ENCODE peak calls at places on chromosomes 12 and 14, in six cellular contexts. One of them, this sample, is unnamed.
A peak's percentile ranks its signal among the peaks of the same experiment; 100 is the strongest.

GRCh38 chr12:12668005-12668404 is 28.0 kb downstream of the GPR19 start:
- DNase-seq in A549: no peak
- DNase-seq in tibial nerve: no peak
- DNase-seq in IMR-90: no peak
- DNase-seq in ovary: no peak
- DNase-seq in Peyer's patch: no peak
- DNase-seq in this sample: no peak

GRCh38 chr14:94001501-94002396 is 4.6 kb downstream of the CCDC197 start:
- DNase-seq in Peyer's patch: peak; percentile 84
- DNase-seq in IMR-90: peak; percentile 67
- DNase-seq in ovary: peak; percentile 57
- DNase-seq in tibial nerve: peak; percentile 22
- DNase-seq in A549: peak; percentile 83
- DNase-seq in this sample: peak; percentile 64

GRCh38 chr12:58588771-58589170 is 331.5 kb downstream of the LRIG3 start:
- DNase-seq in Peyer's patch: no peak
- DNase-seq in ovary: no peak
- DNase-seq in A549: no peak
- DNase-seq in IMR-90: peak; percentile 81
- DNase-seq in tibial nerve: no peak
- DNase-seq in this sample: no peak

GRCh38 chr14:83816755-83817154 is 1713.2 kb upstream of the FLRT2 start:
- DNase-seq in A549: no peak
- DNase-seq in Peyer's patch: no peak
- DNase-seq in tibial nerve: no peak
- DNase-seq in IMR-90: peak; percentile 74
- DNase-seq in ovary: no peak
- DNase-seq in this sample: no peak

GRCh38 chr14:104758981-104759975 is 6.3 kb downstream of the SIVA1 start:
- DNase-seq in A549: no peak
- DNase-seq in Peyer's patch: no peak
- DNase-seq in tibial nerve: no peak
- DNase-seq in IMR-90: no peak
- DNase-seq in ovary: no peak
- DNase-seq in this sample: no peak

GRCh38 chr12:80168936-80169335 is 69.6 kb downstream of the OTOGL start:
- DNase-seq in ovary: no peak
- DNase-seq in IMR-90: no peak
- DNase-seq in A549: no peak
- DNase-seq in tibial nerve: no peak
- DNase-seq in Peyer's patch: no peak
- DNase-seq in this sample: no peak

GRCh38 chr12:44286336-44286735 is 450.5 kb downstream of the TMEM117 start:
- DNase-seq in ovary: no peak
- DNase-seq in tibial nerve: no peak
- DNase-seq in Peyer's patch: no peak
- DNase-seq in A549: no peak
- DNase-seq in IMR-90: peak; percentile 35
- DNase-seq in this sample: no peak

GRCh38 chr14:69610020-69610858 is 1.2 kb upstream of the SUSD6 start:
- DNase-seq in A549: no peak
- DNase-seq in tibial nerve: no peak
- DNase-seq in ovary: no peak
- DNase-seq in IMR-90: no peak
- DNase-seq in Peyer's patch: peak; percentile 65
- DNase-seq in this sample: no peak

GRCh38 chr12:123892853-123893252 is 79.8 kb downstream of the CCDC92 start:
- DNase-seq in tibial nerve: no peak
- DNase-seq in IMR-90: no peak
- DNase-seq in ovary: no peak
- DNase-seq in A549: no peak
- DNase-seq in Peyer's patch: no peak
- DNase-seq in this sample: no peak

GRCh38 chr12:92961949-92962348 is 32.9 kb upstream of the EEA1 start:
- DNase-seq in Peyer's patch: no peak
- DNase-seq in tibial nerve: no peak
- DNase-seq in A549: no peak
- DNase-seq in ovary: no peak
- DNase-seq in IMR-90: peak; percentile 27
- DNase-seq in this sample: peak; percentile 51

GRCh38 chr14:69886843-69887242 is 7.6 kb downstream of the SMOC1 start:
- DNase-seq in Peyer's patch: no peak
- DNase-seq in tibial nerve: no peak
- DNase-seq in ovary: no peak
- DNase-seq in A549: no peak
- DNase-seq in IMR-90: peak; percentile 85
- DNase-seq in this sample: no peak

GRCh38 chr14:78978896-78979295 is 808.7 kb downstream of the NRXN3 start:
- DNase-seq in tibial nerve: no peak
- DNase-seq in ovary: no peak
- DNase-seq in A549: no peak
- DNase-seq in Peyer's patch: no peak
- DNase-seq in IMR-90: no peak
- DNase-seq in this sample: no peak

GRCh38 chr12:55737581-55738112 is 5.3 kb upstream of the GDF11 start:
- DNase-seq in A549: no peak
- DNase-seq in IMR-90: no peak
- DNase-seq in ovary: no peak
- DNase-seq in Peyer's patch: peak; percentile 45
- DNase-seq in tibial nerve: no peak
- DNase-seq in this sample: no peak

GRCh38 chr14:54256156-54256555 is 140.7 kb upstream of the CDKN3 start:
- DNase-seq in A549: no peak
- DNase-seq in ovary: no peak
- DNase-seq in Peyer's patch: no peak
- DNase-seq in IMR-90: no peak
- DNase-seq in tibial nerve: no peak
- DNase-seq in this sample: no peak

GRCh38 chr14:91286530-91286937 is 42.0 kb upstream of the GPR68 start:
- DNase-seq in IMR-90: peak; percentile 62
- DNase-seq in ovary: peak; percentile 74
- DNase-seq in Peyer's patch: peak; percentile 93
- DNase-seq in tibial nerve: peak; percentile 69
- DNase-seq in A549: peak; percentile 88
- DNase-seq in this sample: peak; percentile 61

GRCh38 chr12:116346751-116347150 is 69.3 kb upstream of the MED13L start:
- DNase-seq in tibial nerve: no peak
- DNase-seq in ovary: peak; percentile 30
- DNase-seq in Peyer's patch: peak; percentile 42
- DNase-seq in A549: peak; percentile 48
- DNase-seq in IMR-90: peak; percentile 94
- DNase-seq in this sample: peak; percentile 56

GRCh38 chr12:101884174-101884573 is 6.8 kb downstream of the DRAM1 start:
- DNase-seq in IMR-90: no peak
- DNase-seq in tibial nerve: no peak
- DNase-seq in Peyer's patch: no peak
- DNase-seq in A549: no peak
- DNase-seq in ovary: no peak
- DNase-seq in this sample: no peak

GRCh38 chr12:112843272-112843671 is 51.7 kb downstream of the RPH3A start:
- DNase-seq in IMR-90: no peak
- DNase-seq in ovary: no peak
- DNase-seq in Peyer's patch: no peak
- DNase-seq in A549: no peak
- DNase-seq in tibial nerve: no peak
- DNase-seq in this sample: no peak

GRCh38 chr14:95222151-95222631 is 64.9 kb upstream of the DICER1 start:
- DNase-seq in ovary: no peak
- DNase-seq in Peyer's patch: no peak
- DNase-seq in IMR-90: peak; percentile 38
- DNase-seq in tibial nerve: peak; percentile 43
- DNase-seq in A549: no peak
- DNase-seq in this sample: peak; percentile 15

GRCh38 chr12:14810953-14811483 is 3.0 kb downstream of the SMCO3 start:
- DNase-seq in ovary: no peak
- DNase-seq in IMR-90: peak; percentile 33
- DNase-seq in A549: peak; percentile 38
- DNase-seq in Peyer's patch: no peak
- DNase-seq in tibial nerve: no peak
- DNase-seq in this sample: no peak

GRCh38 chr12:49369723-49370145 is 2.5 kb downstream of the SPATS2 start:
- DNase-seq in ovary: peak; percentile 40
- DNase-seq in Peyer's patch: peak; percentile 63
- DNase-seq in A549: peak; percentile 76
- DNase-seq in IMR-90: peak; percentile 54
- DNase-seq in tibial nerve: no peak
- DNase-seq in this sample: no peak

GRCh38 chr14:22886500-22887259 is 3.7 kb downstream of the REM2 start:
- DNase-seq in tibial nerve: peak; percentile 51
- DNase-seq in ovary: peak; percentile 80
- DNase-seq in IMR-90: peak; percentile 13
- DNase-seq in Peyer's patch: peak; percentile 92
- DNase-seq in A549: peak; percentile 66
- DNase-seq in this sample: no peak

GRCh38 chr12:116592731-116593130 is 33.5 kb downstream of the MAP1LC3B2 start:
- DNase-seq in Peyer's patch: no peak
- DNase-seq in A549: no peak
- DNase-seq in IMR-90: no peak
- DNase-seq in ovary: no peak
- DNase-seq in tibial nerve: no peak
- DNase-seq in this sample: no peak

GRCh38 chr12:6605425-6606330 is 1.5 kb downstream of the CHD4 start:
- DNase-seq in A549: peak; percentile 36
- DNase-seq in tibial nerve: no peak
- DNase-seq in IMR-90: peak; percentile 37
- DNase-seq in ovary: no peak
- DNase-seq in Peyer's patch: no peak
- DNase-seq in this sample: peak; percentile 28

DNA sequence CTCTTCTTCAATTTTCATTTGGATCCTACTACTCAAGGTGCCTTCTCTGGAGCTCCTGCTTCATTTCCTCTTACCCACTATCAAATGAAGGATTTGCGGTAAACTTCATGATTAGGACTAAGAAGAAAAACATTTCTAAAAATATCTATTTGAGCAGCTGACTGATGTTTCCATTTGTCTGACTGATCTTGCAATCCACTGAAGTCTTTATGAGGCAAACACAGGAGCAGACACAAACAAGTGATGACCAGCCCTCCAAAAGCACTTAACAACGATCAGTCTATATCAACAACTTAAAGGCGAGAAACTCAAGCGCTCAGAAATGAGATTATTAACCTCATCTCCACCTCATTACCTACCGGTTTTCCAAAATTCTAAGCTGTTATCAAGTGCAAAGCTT is 26.2 kb downstream of the OSBPL8 start:
- DNase-seq in A549: no peak
- DNase-seq in tibial nerve: no peak
- DNase-seq in ovary: no peak
- DNase-seq in Peyer's patch: no peak
- DNase-seq in IMR-90: no peak
- DNase-seq in this sample: no peak
- TF ChIP-seq POLR2A in A549: no peak
- TF ChIP-seq POLR2A in tibial nerve: no peak
- TF ChIP-seq POLR2A in ovary: no peak
- TF ChIP-seq POLR2A in Peyer's patch: no peak
- TF ChIP-seq POLR2A in IMR-90: no peak
- TF ChIP-seq POLR2A in this sample: no peak

GRCh38 chr14:67533754-67534085 is 630 bp downstream of the PLEKHH1 start:
- DNase-seq in ovary: no peak
- DNase-seq in tibial nerve: no peak
- DNase-seq in Peyer's patch: peak; percentile 53
- DNase-seq in A549: no peak
- DNase-seq in IMR-90: no peak
- DNase-seq in this sample: no peak
- TF ChIP-seq POLR2A in ovary: no peak
- TF ChIP-seq POLR2A in tibial nerve: no peak
- TF ChIP-seq POLR2A in Peyer's patch: no peak
- TF ChIP-seq POLR2A in A549: no peak
- TF ChIP-seq POLR2A in IMR-90: no peak
- TF ChIP-seq POLR2A in this sample: no peak

DNA sequence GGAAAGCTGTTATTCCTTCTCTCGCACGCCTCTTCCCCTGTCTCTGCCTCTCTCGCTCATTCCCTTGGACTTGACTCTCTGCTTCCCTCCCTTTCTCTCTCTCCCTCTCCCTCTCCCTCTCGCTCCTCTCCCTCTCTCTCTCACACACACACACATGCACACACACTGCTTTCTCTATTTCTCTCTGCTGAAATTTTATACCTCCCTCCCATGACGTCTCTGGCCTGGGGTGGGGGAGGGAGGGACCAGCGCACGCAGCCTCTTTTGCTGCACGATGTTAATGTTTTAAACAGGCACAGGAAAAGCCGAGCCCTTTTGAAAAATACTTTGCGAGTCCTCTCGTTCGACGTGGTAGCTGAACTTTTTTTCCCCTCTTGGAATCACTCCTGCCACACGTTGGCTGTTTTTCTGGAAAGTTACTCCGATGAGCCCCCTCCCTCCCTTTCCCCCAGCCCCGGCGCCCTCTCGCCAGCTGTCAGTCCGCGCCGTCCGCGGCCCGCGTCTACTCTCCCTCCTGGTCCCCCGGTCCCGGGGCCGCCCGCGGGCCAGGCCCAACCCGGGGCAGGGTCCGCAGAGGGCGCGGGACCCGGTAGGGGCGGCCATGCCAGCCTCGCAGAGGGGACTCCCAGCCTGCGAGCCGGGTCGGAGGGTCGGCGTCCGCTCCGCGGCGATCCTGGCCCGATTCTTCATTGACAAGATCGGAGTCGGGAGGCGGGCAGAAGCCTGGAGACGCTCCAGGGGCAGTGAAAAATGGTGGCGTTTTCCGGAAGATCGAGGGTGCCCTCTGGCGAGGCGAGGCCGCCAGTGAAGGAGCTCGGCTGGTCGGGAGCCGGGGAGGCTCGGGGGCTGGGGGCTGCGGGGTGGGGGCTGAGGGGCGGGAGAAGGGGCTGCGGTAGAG is at the start of gene TGFB3:
- DNase-seq in IMR-90: peak; percentile 93
- DNase-seq in ovary: peak; percentile 92
- DNase-seq in tibial nerve: peak; percentile 76
- DNase-seq in Peyer's patch: peak; percentile 91
- DNase-seq in A549: peak; percentile 70
- DNase-seq in this sample: peak; percentile 57
- TF ChIP-seq POLR2A in IMR-90: peak; percentile 75
- TF ChIP-seq POLR2A in ovary: peak; percentile 74
- TF ChIP-seq POLR2A in tibial nerve: peak; percentile 49
- TF ChIP-seq POLR2A in Peyer's patch: peak; percentile 48
- TF ChIP-seq POLR2A in A549: no peak
- TF ChIP-seq POLR2A in this sample: peak; percentile 21

DNA sequence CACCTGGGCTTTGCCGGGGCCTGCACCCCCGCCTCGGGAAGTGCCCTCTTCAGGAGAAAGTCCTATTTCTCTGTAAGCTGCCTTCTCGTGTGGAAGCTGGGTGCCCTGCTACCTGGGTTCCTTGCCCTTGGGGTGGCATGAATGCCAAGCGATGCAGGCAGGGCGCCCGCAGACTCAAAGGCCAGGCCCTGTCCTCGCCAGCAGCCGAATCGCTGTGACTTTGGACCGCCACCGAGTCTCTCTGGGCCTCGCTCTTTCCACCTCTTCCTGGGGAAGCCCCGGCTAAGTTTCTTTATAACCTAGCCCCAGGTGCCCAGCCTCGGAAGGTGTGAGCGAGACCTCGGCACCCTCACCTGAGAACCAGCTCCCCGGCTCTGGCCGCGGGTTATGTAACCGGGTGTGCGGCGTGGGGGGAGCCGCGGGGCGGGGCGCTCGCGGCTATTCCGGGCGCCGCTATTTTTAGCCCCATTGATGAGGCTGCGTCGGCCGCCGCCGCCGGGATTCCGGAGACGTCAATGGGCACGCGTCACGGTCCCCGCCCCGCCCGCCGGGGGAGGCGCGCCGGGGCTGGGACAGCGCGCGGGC is 14.6 kb upstream of the NR4A1 start:
- DNase-seq in IMR-90: peak; percentile 75
- DNase-seq in A549: peak; percentile 67
- DNase-seq in tibial nerve: peak; percentile 89
- DNase-seq in ovary: peak; percentile 95
- DNase-seq in Peyer's patch: peak; percentile 94
- DNase-seq in this sample: peak; percentile 68
- TF ChIP-seq POLR2A in IMR-90: peak; percentile 72
- TF ChIP-seq POLR2A in A549: no peak
- TF ChIP-seq POLR2A in tibial nerve: no peak
- TF ChIP-seq POLR2A in ovary: peak; percentile 72
- TF ChIP-seq POLR2A in Peyer's patch: peak; percentile 66
- TF ChIP-seq POLR2A in this sample: no peak

This sample was measured in H54.